ENCODE peak calls at places on chromosomes 11 and 22, in six cellular contexts. M is neuronal stem cell, B is IMR-90, O is mesenchymal stem cell, N is H1, K is H9. U is an unnamed sample.

GRCh38 chr11:43360361-43361032 is 1.8 kb downstream of the TTC17 start:
- DNase-seq in M (no peak), B (peak; percentile 42), O (peak; percentile 33), N (no peak), K (no peak), U (no peak)

GRCh38 chr11:99548264-99548663 is 527.5 kb downstream of the CNTN5 start:
- DNase-seq in M (no peak), B (peak; percentile 17), O (no peak), N (no peak), K (no peak), U (no peak)

GRCh38 chr11:128207861-128208321 is 379.5 kb downstream of the ETS1 start:
- DNase-seq in M (no peak), B (peak; percentile 91), O (peak; percentile 80), N (no peak), K (no peak), U (no peak)

GRCh38 chr22:33382427-33382826 is 324.2 kb upstream of the SYN3 start:
- DNase-seq in M (no peak), B (no peak), O (no peak), N (no peak), K (no peak), U (no peak)

GRCh38 chr11:2885017-2885675 is 429 bp downstream of the CDKN1C start:
- DNase-seq in M (no peak), B (peak; percentile 36), O (peak; percentile 74), N (no peak), K (no peak), U (peak; percentile 68)

GRCh38 chr11:125426818-125427528 is 69.1 kb downstream of the FEZ1 start:
- DNase-seq in M (no peak), B (no peak), O (no peak), N (no peak), K (no peak), U (no peak)

GRCh38 chr11:91156041-91156440 is 933.2 kb upstream of the CHORDC1 start:
- DNase-seq in M (no peak), B (no peak), O (no peak), N (no peak), K (no peak), U (no peak)

GRCh38 chr11:13011366-13012036 is 2.4 kb downstream of the RASSF10 start:
- DNase-seq in M (no peak), B (no peak), O (no peak), N (no peak), K (no peak), U (peak; percentile 5)

GRCh38 chr11:23398052-23398451 is 537.8 kb upstream of the CCDC179 start:
- DNase-seq in M (no peak), B (no peak), O (no peak), N (no peak), K (no peak), U (no peak)

GRCh38 chr11:2213384-2213842 is 41.8 kb upstream of the TH start:
- DNase-seq in M (no peak), B (no peak), O (no peak), N (peak; percentile 44), K (peak; percentile 33), U (peak; percentile 43)

GRCh38 chr22:47807506-47807905 is 1045.1 kb downstream of the TBC1D22A start:
- DNase-seq in M (no peak), B (no peak), O (no peak), N (no peak), K (no peak), U (no peak)

GRCh38 chr11:108891909-108892511 is 227.1 kb downstream of the DDX10 start:
- DNase-seq in M (no peak), B (no peak), O (no peak), N (no peak), K (no peak), U (no peak)

GRCh38 chr11:76237041-76237649 is 30.8 kb upstream of the WNT11 start:
- DNase-seq in M (no peak), B (no peak), O (peak; percentile 9), N (no peak), K (no peak), U (no peak)

GRCh38 chr11:76236092-76237026 is 30.1 kb upstream of the WNT11 start:
- DNase-seq in M (no peak), B (peak; percentile 33), O (peak; percentile 71), N (peak; percentile 88), K (peak; percentile 84), U (peak; percentile 79)

GRCh38 chr11:76239483-76240142 is 33.3 kb upstream of the WNT11 start:
- DNase-seq in M (no peak), B (no peak), O (no peak), N (no peak), K (no peak), U (no peak)

GRCh38 chr11:76238551-76238950 is 32.2 kb upstream of the WNT11 start:
- DNase-seq in M (no peak), B (no peak), O (no peak), N (no peak), K (no peak), U (peak; percentile 27)

DNA sequence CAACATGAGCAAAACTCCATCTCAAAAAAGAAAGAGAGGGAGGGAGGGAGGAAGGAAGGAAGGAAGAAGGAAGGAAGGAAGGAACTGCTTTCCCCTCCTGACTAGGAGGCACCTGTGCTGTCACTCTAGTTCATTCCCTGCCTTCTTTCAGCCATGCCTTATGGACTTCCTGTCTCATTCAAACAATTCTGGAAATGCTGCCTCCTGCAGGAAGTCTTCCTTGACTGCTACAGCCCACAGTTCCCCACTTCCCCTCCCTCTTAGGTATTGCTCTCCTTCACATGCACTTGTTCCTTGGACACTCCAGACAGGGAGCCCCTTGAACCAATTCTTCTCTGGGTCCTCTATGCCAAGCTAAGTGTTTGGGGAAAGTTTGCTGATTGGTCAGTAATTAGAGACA is 31.6 kb upstream of the WNT11 start:
- DNase-seq in M (no peak), B (peak; percentile 13), O (peak; percentile 17), N (no peak), K (peak; percentile 73), U (peak; percentile 82)
- H2BK15ac ChIP-seq in M (no peak overlapping the region), B (no peak overlapping the region), O (no peak overlapping the region), N (no peak overlapping the region), K (no peak overlapping the region), U (no peak overlapping the region)

GRCh38 chr11:121431820-121432526 is 20.1 kb upstream of the SORL1 start:
- DNase-seq in M (no peak), B (no peak), O (no peak), N (no peak), K (no peak), U (no peak)

GRCh38 chr11:121429556-121429955 is 22.6 kb upstream of the SORL1 start:
- DNase-seq in M (no peak), B (no peak), O (no peak), N (no peak), K (no peak), U (no peak)

GRCh38 chr11:121425818-121426217 is 26.3 kb upstream of the SORL1 start:
- DNase-seq in M (no peak), B (no peak), O (no peak), N (no peak), K (no peak), U (peak; percentile 69)

GRCh38 chr11:121422675-121423074 is 29.4 kb upstream of the SORL1 start:
- DNase-seq in M (no peak), B (no peak), O (no peak), N (no peak), K (no peak), U (no peak)

GRCh38 chr11:121426476-121427454 is 25.3 kb upstream of the SORL1 start:
- DNase-seq in M (no peak), B (no peak), O (no peak), N (peak; percentile 78), K (peak; percentile 63), U (peak; percentile 56)
- H2BK15ac ChIP-seq in M (no peak overlapping the region), B (no peak overlapping the region), O (no peak overlapping the region), N (no peak overlapping the region), K (no peak overlapping the region), U (no peak overlapping the region)

GRCh38 chr11:11871991-11872401 is 30.2 kb downstream of the USP47 start:
- DNase-seq in M (no peak), B (no peak), O (no peak), N (no peak), K (no peak), U (peak; percentile 71)
- H2BK15ac ChIP-seq in M (no peak overlapping the region), B (no peak overlapping the region), O (no peak overlapping the region), N (no peak overlapping the region), K (no peak overlapping the region), U (no peak overlapping the region)

DNA sequence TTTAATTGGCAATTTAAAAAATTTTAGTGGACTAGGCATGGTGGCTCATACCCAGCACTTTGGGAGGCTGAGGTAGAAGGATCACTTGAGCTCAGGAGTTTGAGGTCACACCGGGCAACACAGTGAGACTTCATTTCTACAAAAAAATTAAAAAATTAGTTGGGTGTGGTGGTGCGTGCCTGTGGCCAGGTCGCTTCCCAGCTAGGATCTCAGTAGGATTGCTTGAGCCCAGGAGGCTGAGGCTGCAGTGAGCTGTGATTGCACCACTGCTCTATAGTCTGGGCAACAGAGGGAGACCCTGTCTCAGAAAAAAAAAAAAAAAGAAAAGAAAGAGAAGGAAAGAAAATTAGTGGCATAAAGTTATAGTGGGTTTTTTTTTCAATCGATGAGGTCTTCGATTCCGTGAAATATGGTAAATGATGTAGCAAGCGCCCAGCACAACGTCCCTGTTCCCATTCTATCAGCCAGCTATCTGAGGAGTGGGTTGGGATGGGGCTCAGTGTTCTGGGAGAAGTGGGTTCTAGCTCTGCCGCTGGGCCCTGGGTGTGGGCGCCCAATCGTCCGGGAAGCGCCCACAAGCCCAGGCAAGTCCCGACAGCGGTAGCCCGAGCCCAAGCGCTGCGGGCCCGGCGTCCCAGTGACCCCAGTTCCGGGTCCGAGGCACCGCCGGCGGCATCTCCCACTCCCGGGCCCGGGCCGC is 1.4 kb downstream of the FOSL1 start:
- DNase-seq in M (no peak), B (no peak), O (no peak), N (no peak), K (no peak), U (no peak)
- H2BK15ac ChIP-seq in M (no peak overlapping the region), B (peak overlapping the region; percentile 78), O (peak overlapping the region; percentile 70), N (no peak overlapping the region), K (no peak overlapping the region), U (no peak overlapping the region)

GRCh38 chr22:23175817-23176644 is 4.3 kb upstream of the BCR start:
- DNase-seq in M (no peak), B (no peak), O (no peak), N (no peak), K (no peak), U (peak; percentile 26)
- H2BK15ac ChIP-seq in M (no peak overlapping the region), B (no peak overlapping the region), O (no peak overlapping the region), N (no peak overlapping the region), K (no peak overlapping the region), U (no peak overlapping the region)

GRCh38 chr11:114562166-114562916 is 2.7 kb upstream of the NXPE1 start:
- DNase-seq in M (no peak), B (peak; percentile 59), O (peak; percentile 85), N (no peak), K (no peak), U (peak; percentile 18)
- H2BK15ac ChIP-seq in M (no peak overlapping the region), B (no peak overlapping the region), O (no peak overlapping the region), N (no peak overlapping the region), K (no peak overlapping the region), U (no peak overlapping the region)